ENCODE peak calls at places on chromosomes 2 and 18, in eight cellular contexts. One of them, this sample, is unnamed.

GRCh38 chr2:61758991-61759390 is 94.9 kb downstream of the FAM161A start:
- DNase-seq in HepG2: no peak
- DNase-seq in pancreas: no peak
- DNase-seq in psoas muscle: no peak
- DNase-seq in body of pancreas: no peak
- DNase-seq in HCT116: no peak
- DNase-seq in lower lobe of right lung: no peak
- DNase-seq in OCI-LY7: no peak
- DNase-seq in this sample: no peak

GRCh38 chr2:73418343-73418742 is 32.7 kb downstream of the ALMS1 start:
- DNase-seq in pancreas: no peak
- DNase-seq in body of pancreas: peak; percentile 61
- DNase-seq in OCI-LY7: no peak
- DNase-seq in HCT116: no peak
- DNase-seq in HepG2: no peak
- DNase-seq in lower lobe of right lung: peak; percentile 72
- DNase-seq in psoas muscle: peak; percentile 83
- DNase-seq in this sample: peak; percentile 81

GRCh38 chr2:200609027-200609614 is 23.3 kb downstream of the AOX1 start:
- DNase-seq in HCT116: peak; percentile 24
- DNase-seq in body of pancreas: no peak
- DNase-seq in pancreas: no peak
- DNase-seq in HepG2: no peak
- DNase-seq in psoas muscle: peak; percentile 56
- DNase-seq in OCI-LY7: no peak
- DNase-seq in lower lobe of right lung: no peak
- DNase-seq in this sample: no peak

GRCh38 chr2:37650548-37651101 is 20.8 kb downstream of the CDC42EP3 start:
- DNase-seq in pancreas: no peak
- DNase-seq in lower lobe of right lung: peak; percentile 23
- DNase-seq in HCT116: no peak
- DNase-seq in psoas muscle: no peak
- DNase-seq in OCI-LY7: no peak
- DNase-seq in body of pancreas: no peak
- DNase-seq in HepG2: no peak
- DNase-seq in this sample: no peak

GRCh38 chr2:212359425-212360067 is 179.1 kb downstream of the ERBB4 start:
- DNase-seq in HepG2: peak; percentile 97
- DNase-seq in pancreas: no peak
- DNase-seq in lower lobe of right lung: no peak
- DNase-seq in HCT116: no peak
- DNase-seq in body of pancreas: no peak
- DNase-seq in OCI-LY7: no peak
- DNase-seq in psoas muscle: no peak
- DNase-seq in this sample: no peak

GRCh38 chr18:35043207-35043606 is 2.0 kb downstream of the MAPRE2 start:
- DNase-seq in body of pancreas: no peak
- DNase-seq in OCI-LY7: no peak
- DNase-seq in pancreas: no peak
- DNase-seq in psoas muscle: no peak
- DNase-seq in lower lobe of right lung: no peak
- DNase-seq in HepG2: no peak
- DNase-seq in HCT116: no peak
- DNase-seq in this sample: no peak

GRCh38 chr2:63663013-63663864 is 74.5 kb downstream of the MDH1 start:
- DNase-seq in pancreas: no peak
- DNase-seq in lower lobe of right lung: no peak
- DNase-seq in HCT116: no peak
- DNase-seq in psoas muscle: no peak
- DNase-seq in OCI-LY7: no peak
- DNase-seq in HepG2: no peak
- DNase-seq in body of pancreas: no peak
- DNase-seq in this sample: no peak

GRCh38 chr18:45083456-45083855 is 402.8 kb downstream of the SETBP1 start:
- DNase-seq in HCT116: no peak
- DNase-seq in HepG2: no peak
- DNase-seq in body of pancreas: no peak
- DNase-seq in pancreas: no peak
- DNase-seq in OCI-LY7: no peak
- DNase-seq in psoas muscle: no peak
- DNase-seq in lower lobe of right lung: no peak
- DNase-seq in this sample: no peak

GRCh38 chr2:149329068-149329467 is 1.3 kb upstream of the LYPD6 start:
- DNase-seq in HCT116: peak; percentile 16
- DNase-seq in lower lobe of right lung: no peak
- DNase-seq in HepG2: no peak
- DNase-seq in pancreas: no peak
- DNase-seq in psoas muscle: no peak
- DNase-seq in body of pancreas: peak; percentile 22
- DNase-seq in OCI-LY7: no peak
- DNase-seq in this sample: no peak

GRCh38 chr2:42693013-42693575 is 70.8 kb downstream of the OXER1 start:
- DNase-seq in lower lobe of right lung: peak; percentile 68
- DNase-seq in psoas muscle: no peak
- DNase-seq in pancreas: no peak
- DNase-seq in body of pancreas: no peak
- DNase-seq in HepG2: no peak
- DNase-seq in HCT116: no peak
- DNase-seq in OCI-LY7: no peak
- DNase-seq in this sample: no peak

GRCh38 chr2:46651363-46652099 is 172.2 kb downstream of the TMEM247 start:
- DNase-seq in HepG2: no peak
- DNase-seq in pancreas: no peak
- DNase-seq in psoas muscle: no peak
- DNase-seq in lower lobe of right lung: no peak
- DNase-seq in OCI-LY7: no peak
- DNase-seq in HCT116: no peak
- DNase-seq in body of pancreas: peak; percentile 25
- DNase-seq in this sample: no peak

GRCh38 chr18:79841936-79842335 is 44.2 kb downstream of the KCNG2 start:
- DNase-seq in OCI-LY7: no peak
- DNase-seq in lower lobe of right lung: no peak
- DNase-seq in HCT116: no peak
- DNase-seq in psoas muscle: no peak
- DNase-seq in HepG2: no peak
- DNase-seq in body of pancreas: no peak
- DNase-seq in pancreas: no peak
- DNase-seq in this sample: no peak

GRCh38 chr2:242098034-242098433 is 228.5 kb downstream of the RTP5 start:
- DNase-seq in HepG2: no peak
- DNase-seq in body of pancreas: no peak
- DNase-seq in psoas muscle: no peak
- DNase-seq in HCT116: no peak
- DNase-seq in pancreas: no peak
- DNase-seq in lower lobe of right lung: no peak
- DNase-seq in OCI-LY7: no peak
- DNase-seq in this sample: no peak

GRCh38 chr18:24868760-24869237 is 408.4 kb downstream of the HRH4 start:
- DNase-seq in HepG2: no peak
- DNase-seq in pancreas: no peak
- DNase-seq in body of pancreas: no peak
- DNase-seq in OCI-LY7: no peak
- DNase-seq in lower lobe of right lung: no peak
- DNase-seq in psoas muscle: no peak
- DNase-seq in HCT116: no peak
- DNase-seq in this sample: no peak

GRCh38 chr2:204108301-204108700 is 171.7 kb downstream of the ICOS start:
- DNase-seq in OCI-LY7: peak; percentile 49
- DNase-seq in psoas muscle: no peak
- DNase-seq in body of pancreas: no peak
- DNase-seq in pancreas: no peak
- DNase-seq in HepG2: peak; percentile 11
- DNase-seq in HCT116: peak; percentile 3
- DNase-seq in lower lobe of right lung: no peak
- DNase-seq in this sample: no peak

GRCh38 chr2:151481744-151482143 is 72.0 kb downstream of the RIF1 start:
- DNase-seq in body of pancreas: no peak
- DNase-seq in psoas muscle: no peak
- DNase-seq in lower lobe of right lung: no peak
- DNase-seq in OCI-LY7: no peak
- DNase-seq in pancreas: no peak
- DNase-seq in HepG2: no peak
- DNase-seq in HCT116: no peak
- DNase-seq in this sample: no peak

GRCh38 chr2:69222984-69223658 is 163.9 kb downstream of the GFPT1 start:
- DNase-seq in pancreas: no peak
- DNase-seq in HCT116: no peak
- DNase-seq in lower lobe of right lung: no peak
- DNase-seq in HepG2: no peak
- DNase-seq in OCI-LY7: no peak
- DNase-seq in body of pancreas: peak; percentile 30
- DNase-seq in psoas muscle: no peak
- DNase-seq in this sample: no peak

GRCh38 chr2:175156534-175156933 is 11.5 kb downstream of the ATF2 start:
- DNase-seq in pancreas: no peak
- DNase-seq in HCT116: no peak
- DNase-seq in lower lobe of right lung: no peak
- DNase-seq in body of pancreas: no peak
- DNase-seq in psoas muscle: no peak
- DNase-seq in HepG2: no peak
- DNase-seq in OCI-LY7: no peak
- DNase-seq in this sample: no peak

GRCh38 chr18:24271381-24272331 is 126.0 kb downstream of the OSBPL1A start:
- DNase-seq in OCI-LY7: no peak
- DNase-seq in body of pancreas: peak; percentile 85
- DNase-seq in lower lobe of right lung: peak; percentile 90
- DNase-seq in HCT116: peak; percentile 49
- DNase-seq in pancreas: peak; percentile 92
- DNase-seq in psoas muscle: peak; percentile 88
- DNase-seq in HepG2: peak; percentile 4
- DNase-seq in this sample: peak; percentile 75

DNA sequence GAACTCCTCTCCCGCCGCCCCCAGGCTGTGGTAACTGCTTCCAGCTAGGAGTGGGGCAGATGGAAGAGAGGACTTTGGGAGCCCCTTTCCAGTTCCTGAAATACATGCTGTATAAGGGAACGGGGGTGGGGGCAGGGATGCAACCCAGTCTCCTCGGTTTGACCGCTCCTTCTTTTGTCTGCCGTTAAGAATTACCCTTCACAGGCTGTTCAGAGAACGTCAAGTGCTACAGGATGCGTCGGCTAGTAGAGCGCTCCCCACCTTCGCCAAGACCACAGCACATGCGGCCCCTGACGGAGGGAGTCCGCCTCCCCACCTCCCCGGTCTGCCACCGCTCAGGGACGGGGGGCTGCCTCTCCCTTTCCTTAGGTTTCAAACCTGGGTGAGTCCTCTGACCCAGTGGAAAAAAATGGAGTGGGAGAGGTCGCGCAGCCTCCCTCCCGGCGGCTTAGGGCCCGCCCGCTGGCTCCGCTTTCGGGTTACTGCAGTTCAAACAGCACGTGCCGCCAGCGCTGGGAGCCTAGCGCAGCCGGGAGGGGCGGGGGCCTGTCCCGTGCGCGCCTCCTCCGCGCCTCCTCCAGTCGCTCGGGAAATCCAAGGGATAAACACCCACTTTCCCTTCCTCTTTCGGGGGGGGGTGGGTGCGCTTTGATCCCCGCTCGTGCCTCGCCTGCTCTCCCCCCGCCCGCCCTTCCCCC is 4.8 kb downstream of the CYP26B1 start:
- DNase-seq in pancreas: peak; percentile 66
- DNase-seq in psoas muscle: peak; percentile 88
- DNase-seq in HepG2: no peak
- DNase-seq in lower lobe of right lung: no peak
- DNase-seq in body of pancreas: peak; percentile 56
- DNase-seq in HCT116: no peak
- DNase-seq in OCI-LY7: no peak
- DNase-seq in this sample: peak; percentile 82
- H3K4me3 ChIP-seq in pancreas: no peak overlapping the region
- H3K4me3 ChIP-seq in psoas muscle: peak overlapping the region; percentile 73
- H3K4me3 ChIP-seq in HepG2: no peak overlapping the region
- H3K4me3 ChIP-seq in lower lobe of right lung: peak overlapping the region; percentile 58
- H3K4me3 ChIP-seq in body of pancreas: no peak overlapping the region
- H3K4me3 ChIP-seq in HCT116: no peak overlapping the region
- H3K4me3 ChIP-seq in OCI-LY7: no peak overlapping the region
- H3K4me3 ChIP-seq in this sample: peak overlapping the region; percentile 9

GRCh38 chr2:65113229-65113628 is 16.7 kb downstream of the RAB1A start:
- DNase-seq in psoas muscle: no peak
- DNase-seq in HepG2: no peak
- DNase-seq in OCI-LY7: no peak
- DNase-seq in pancreas: no peak
- DNase-seq in lower lobe of right lung: no peak
- DNase-seq in HCT116: no peak
- DNase-seq in body of pancreas: no peak
- DNase-seq in this sample: no peak

GRCh38 chr2:65114921-65115320 is 15.0 kb downstream of the RAB1A start:
- DNase-seq in body of pancreas: no peak
- DNase-seq in HepG2: no peak
- DNase-seq in OCI-LY7: no peak
- DNase-seq in psoas muscle: no peak
- DNase-seq in pancreas: no peak
- DNase-seq in HCT116: no peak
- DNase-seq in lower lobe of right lung: no peak
- DNase-seq in this sample: no peak

GRCh38 chr2:65116645-65117044 is 13.3 kb downstream of the RAB1A start:
- DNase-seq in pancreas: no peak
- DNase-seq in body of pancreas: no peak
- DNase-seq in lower lobe of right lung: no peak
- DNase-seq in HCT116: no peak
- DNase-seq in HepG2: no peak
- DNase-seq in psoas muscle: no peak
- DNase-seq in OCI-LY7: no peak
- DNase-seq in this sample: no peak

GRCh38 chr2:65112630-65113029 is 17.3 kb downstream of the RAB1A start:
- DNase-seq in lower lobe of right lung: no peak
- DNase-seq in HepG2: no peak
- DNase-seq in psoas muscle: no peak
- DNase-seq in HCT116: no peak
- DNase-seq in pancreas: no peak
- DNase-seq in body of pancreas: no peak
- DNase-seq in OCI-LY7: no peak
- DNase-seq in this sample: no peak

GRCh38 chr2:65113816-65114215 is 16.1 kb downstream of the RAB1A start:
- DNase-seq in psoas muscle: no peak
- DNase-seq in body of pancreas: no peak
- DNase-seq in OCI-LY7: no peak
- DNase-seq in lower lobe of right lung: no peak
- DNase-seq in HCT116: no peak
- DNase-seq in pancreas: no peak
- DNase-seq in HepG2: no peak
- DNase-seq in this sample: no peak
- H3K4me1 ChIP-seq in psoas muscle: peaks cover 20% of the 10 kb centered on the region
- H3K4me1 ChIP-seq in body of pancreas: peaks cover 51% of the 10 kb centered on the region
- H3K4me1 ChIP-seq in OCI-LY7: peaks cover 35% of the 10 kb centered on the region
- H3K4me1 ChIP-seq in lower lobe of right lung: peaks cover 59% of the 10 kb centered on the region
- H3K4me1 ChIP-seq in HCT116: no peaks in the 10 kb centered on the region
- H3K4me1 ChIP-seq in pancreas: peaks cover 3% of the 10 kb centered on the region
- H3K4me1 ChIP-seq in HepG2: peaks cover 40% of the 10 kb centered on the region
- H3K4me1 ChIP-seq in this sample: peaks cover 77% of the 10 kb centered on the region

GRCh38 chr2:176582990-176583481 is 313.8 kb downstream of the MTX2 start:
- DNase-seq in HCT116: peak; percentile 65
- DNase-seq in HepG2: peak; percentile 9
- DNase-seq in pancreas: no peak
- DNase-seq in psoas muscle: no peak
- DNase-seq in lower lobe of right lung: no peak
- DNase-seq in OCI-LY7: no peak
- DNase-seq in body of pancreas: no peak
- DNase-seq in this sample: peak; percentile 42
- H3K4me3 ChIP-seq in HCT116: peak overlapping the region; percentile 40
- H3K4me3 ChIP-seq in HepG2: no peak overlapping the region
- H3K4me3 ChIP-seq in pancreas: no peak overlapping the region
- H3K4me3 ChIP-seq in psoas muscle: no peak overlapping the region
- H3K4me3 ChIP-seq in lower lobe of right lung: no peak overlapping the region
- H3K4me3 ChIP-seq in OCI-LY7: no peak overlapping the region
- H3K4me3 ChIP-seq in body of pancreas: no peak overlapping the region
- H3K4me3 ChIP-seq in this sample: no peak overlapping the region

GRCh38 chr18:9810216-9810804 is 75.5 kb upstream of the TXNDC2 start:
- DNase-seq in lower lobe of right lung: no peak
- DNase-seq in body of pancreas: no peak
- DNase-seq in psoas muscle: no peak
- DNase-seq in HepG2: no peak
- DNase-seq in OCI-LY7: no peak
- DNase-seq in pancreas: no peak
- DNase-seq in HCT116: no peak
- DNase-seq in this sample: no peak
- H3K4me1 ChIP-seq in lower lobe of right lung: peaks cover 17% of the 10 kb centered on the region
- H3K4me1 ChIP-seq in body of pancreas: peaks cover 8% of the 10 kb centered on the region
- H3K4me1 ChIP-seq in psoas muscle: peaks cover 30% of the 10 kb centered on the region
- H3K4me1 ChIP-seq in HepG2: peaks cover 68% of the 10 kb centered on the region
- H3K4me1 ChIP-seq in OCI-LY7: no peaks in the 10 kb centered on the region
- H3K4me1 ChIP-seq in pancreas: no peaks in the 10 kb centered on the region
- H3K4me1 ChIP-seq in HCT116: peaks cover 10% of the 10 kb centered on the region
- H3K4me1 ChIP-seq in this sample: peaks cover 13% of the 10 kb centered on the region

This sample was measured in left lung.